ENCODE peak calls at places on chromosomes 6 and 20, in six cellular contexts. One of them, this sample, is unnamed.

GRCh38 chr20:44959082-44959895 is 908 bp downstream of the TOMM34 start:
- DNase-seq in GM10248: peak; percentile 38
- DNase-seq in WERI-Rb-1: peak; percentile 22
- DNase-seq in left ventricle myocardium inferior: no peak
- DNase-seq in spleen: no peak
- DNase-seq in GM20000: peak; percentile 59
- DNase-seq in this sample: peak; percentile 85

GRCh38 chr20:46237221-46237620 is 71.1 kb downstream of the CDH22 start:
- DNase-seq in WERI-Rb-1: peak; percentile 73
- DNase-seq in spleen: no peak
- DNase-seq in left ventricle myocardium inferior: no peak
- DNase-seq in GM10248: no peak
- DNase-seq in GM20000: no peak
- DNase-seq in this sample: no peak

GRCh38 chr20:51333446-51333845 is 209.1 kb downstream of the NFATC2 start:
- DNase-seq in left ventricle myocardium inferior: no peak
- DNase-seq in WERI-Rb-1: no peak
- DNase-seq in GM10248: no peak
- DNase-seq in spleen: no peak
- DNase-seq in GM20000: no peak
- DNase-seq in this sample: no peak

GRCh38 chr6:37287519-37288157 is 29.7 kb upstream of the TMEM217 start:
- DNase-seq in GM20000: no peak
- DNase-seq in spleen: no peak
- DNase-seq in GM10248: no peak
- DNase-seq in WERI-Rb-1: no peak
- DNase-seq in left ventricle myocardium inferior: no peak
- DNase-seq in this sample: no peak

GRCh38 chr6:47595785-47596184 is 102.6 kb upstream of the ADGRF4 start:
- DNase-seq in spleen: no peak
- DNase-seq in left ventricle myocardium inferior: no peak
- DNase-seq in WERI-Rb-1: no peak
- DNase-seq in GM20000: no peak
- DNase-seq in GM10248: no peak
- DNase-seq in this sample: no peak

GRCh38 chr20:41694796-41695195 is 76.6 kb upstream of the CHD6 start:
- DNase-seq in WERI-Rb-1: no peak
- DNase-seq in GM10248: no peak
- DNase-seq in GM20000: no peak
- DNase-seq in spleen: no peak
- DNase-seq in left ventricle myocardium inferior: no peak
- DNase-seq in this sample: no peak

GRCh38 chr20:59149678-59150504 is 13.7 kb upstream of the ZNF831 start:
- DNase-seq in GM20000: no peak
- DNase-seq in left ventricle myocardium inferior: peak; percentile 25
- DNase-seq in spleen: peak; percentile 86
- DNase-seq in GM10248: peak; percentile 39
- DNase-seq in WERI-Rb-1: no peak
- DNase-seq in this sample: no peak

GRCh38 chr6:34239240-34239825 is 2.7 kb downstream of the HMGA1 start:
- DNase-seq in WERI-Rb-1: peak; percentile 80
- DNase-seq in spleen: peak; percentile 25
- DNase-seq in left ventricle myocardium inferior: no peak
- DNase-seq in GM20000: peak; percentile 6
- DNase-seq in GM10248: no peak
- DNase-seq in this sample: peak; percentile 32

GRCh38 chr6:35048031-35048613 is 93.0 kb downstream of the TCP11 start:
- DNase-seq in spleen: no peak
- DNase-seq in left ventricle myocardium inferior: no peak
- DNase-seq in WERI-Rb-1: peak; percentile 85
- DNase-seq in GM20000: no peak
- DNase-seq in GM10248: no peak
- DNase-seq in this sample: no peak

GRCh38 chr6:43942011-43942442 is 172.0 kb downstream of the VEGFA start:
- DNase-seq in spleen: peak; percentile 43
- DNase-seq in WERI-Rb-1: peak; percentile 54
- DNase-seq in GM20000: no peak
- DNase-seq in left ventricle myocardium inferior: no peak
- DNase-seq in GM10248: no peak
- DNase-seq in this sample: no peak

GRCh38 chr20:4962257-4962855 is 39.0 kb downstream of the SLC23A2 start:
- DNase-seq in GM20000: no peak
- DNase-seq in left ventricle myocardium inferior: no peak
- DNase-seq in GM10248: no peak
- DNase-seq in spleen: peak; percentile 78
- DNase-seq in WERI-Rb-1: no peak
- DNase-seq in this sample: no peak

GRCh38 chr6:160010067-160010466 is 41.2 kb downstream of the IGF2R start:
- DNase-seq in GM10248: no peak
- DNase-seq in spleen: no peak
- DNase-seq in WERI-Rb-1: no peak
- DNase-seq in left ventricle myocardium inferior: peak; percentile 53
- DNase-seq in GM20000: no peak
- DNase-seq in this sample: peak; percentile 97

GRCh38 chr6:158569036-158569435 is 9.1 kb downstream of the TMEM181 start:
- DNase-seq in GM20000: no peak
- DNase-seq in WERI-Rb-1: no peak
- DNase-seq in left ventricle myocardium inferior: no peak
- DNase-seq in GM10248: no peak
- DNase-seq in spleen: no peak
- DNase-seq in this sample: no peak

GRCh38 chr6:7185561-7185960 is 77.8 kb downstream of the RREB1 start:
- DNase-seq in WERI-Rb-1: no peak
- DNase-seq in GM20000: no peak
- DNase-seq in left ventricle myocardium inferior: no peak
- DNase-seq in spleen: no peak
- DNase-seq in GM10248: no peak
- DNase-seq in this sample: no peak

GRCh38 chr6:161305860-161306259 is 32.0 kb upstream of the AGPAT4 start:
- DNase-seq in left ventricle myocardium inferior: no peak
- DNase-seq in GM10248: no peak
- DNase-seq in GM20000: no peak
- DNase-seq in spleen: no peak
- DNase-seq in WERI-Rb-1: no peak
- DNase-seq in this sample: no peak

GRCh38 chr6:43089874-43090556 is 13.9 kb downstream of the PTK7 start:
- DNase-seq in spleen: peak; percentile 40
- DNase-seq in left ventricle myocardium inferior: no peak
- DNase-seq in GM20000: no peak
- DNase-seq in GM10248: no peak
- DNase-seq in WERI-Rb-1: no peak
- DNase-seq in this sample: peak; percentile 68

GRCh38 chr6:91477688-91478087 is 890.8 kb upstream of the MAP3K7 start:
- DNase-seq in GM10248: no peak
- DNase-seq in GM20000: no peak
- DNase-seq in spleen: no peak
- DNase-seq in WERI-Rb-1: no peak
- DNase-seq in left ventricle myocardium inferior: no peak
- DNase-seq in this sample: no peak

GRCh38 chr20:49482173-49482572 is 295 bp downstream of the KCNB1 start:
- DNase-seq in GM10248: no peak
- DNase-seq in GM20000: no peak
- DNase-seq in spleen: no peak
- DNase-seq in left ventricle myocardium inferior: no peak
- DNase-seq in WERI-Rb-1: no peak
- DNase-seq in this sample: no peak

GRCh38 chr6:108651781-108652227 is 91.1 kb downstream of the FOXO3 start:
- DNase-seq in spleen: no peak
- DNase-seq in WERI-Rb-1: no peak
- DNase-seq in GM10248: no peak
- DNase-seq in GM20000: no peak
- DNase-seq in left ventricle myocardium inferior: peak; percentile 36
- DNase-seq in this sample: peak; percentile 76

GRCh38 chr6:143034689-143035334 is 25.9 kb upstream of the AIG1 start:
- DNase-seq in WERI-Rb-1: no peak
- DNase-seq in GM20000: no peak
- DNase-seq in spleen: no peak
- DNase-seq in GM10248: no peak
- DNase-seq in left ventricle myocardium inferior: no peak
- DNase-seq in this sample: no peak

GRCh38 chr6:143039548-143039947 is 21.1 kb upstream of the AIG1 start:
- DNase-seq in spleen: no peak
- DNase-seq in GM10248: peak; percentile 29
- DNase-seq in GM20000: peak; percentile 27
- DNase-seq in left ventricle myocardium inferior: no peak
- DNase-seq in WERI-Rb-1: no peak
- DNase-seq in this sample: no peak

GRCh38 chr6:143040018-143040417 is 20.7 kb upstream of the AIG1 start:
- DNase-seq in GM20000: no peak
- DNase-seq in spleen: no peak
- DNase-seq in GM10248: no peak
- DNase-seq in left ventricle myocardium inferior: no peak
- DNase-seq in WERI-Rb-1: no peak
- DNase-seq in this sample: no peak

GRCh38 chr6:143037470-143037869 is 23.2 kb upstream of the AIG1 start:
- DNase-seq in GM10248: no peak
- DNase-seq in WERI-Rb-1: no peak
- DNase-seq in left ventricle myocardium inferior: no peak
- DNase-seq in spleen: no peak
- DNase-seq in GM20000: no peak
- DNase-seq in this sample: no peak

GRCh38 chr6:143038845-143039244 is 21.8 kb upstream of the AIG1 start:
- DNase-seq in left ventricle myocardium inferior: no peak
- DNase-seq in GM20000: no peak
- DNase-seq in spleen: no peak
- DNase-seq in WERI-Rb-1: no peak
- DNase-seq in GM10248: no peak
- DNase-seq in this sample: no peak
- TF ChIP-seq CTCF in left ventricle myocardium inferior: no peak
- TF ChIP-seq CTCF in GM20000: no peak
- TF ChIP-seq CTCF in spleen: no peak
- TF ChIP-seq CTCF in WERI-Rb-1: peak; percentile 5
- TF ChIP-seq CTCF in GM10248: no peak
- TF ChIP-seq CTCF in this sample: no peak

GRCh38 chr6:142885182-142885867 is 59.7 kb downstream of the HIVEP2 start:
- DNase-seq in spleen: no peak
- DNase-seq in WERI-Rb-1: no peak
- DNase-seq in GM20000: peak; percentile 41
- DNase-seq in left ventricle myocardium inferior: no peak
- DNase-seq in GM10248: peak; percentile 35
- DNase-seq in this sample: peak; percentile 91
- TF ChIP-seq CTCF in spleen: no peak
- TF ChIP-seq CTCF in WERI-Rb-1: no peak
- TF ChIP-seq CTCF in GM20000: no peak
- TF ChIP-seq CTCF in left ventricle myocardium inferior: no peak
- TF ChIP-seq CTCF in GM10248: no peak
- TF ChIP-seq CTCF in this sample: no peak

DNA sequence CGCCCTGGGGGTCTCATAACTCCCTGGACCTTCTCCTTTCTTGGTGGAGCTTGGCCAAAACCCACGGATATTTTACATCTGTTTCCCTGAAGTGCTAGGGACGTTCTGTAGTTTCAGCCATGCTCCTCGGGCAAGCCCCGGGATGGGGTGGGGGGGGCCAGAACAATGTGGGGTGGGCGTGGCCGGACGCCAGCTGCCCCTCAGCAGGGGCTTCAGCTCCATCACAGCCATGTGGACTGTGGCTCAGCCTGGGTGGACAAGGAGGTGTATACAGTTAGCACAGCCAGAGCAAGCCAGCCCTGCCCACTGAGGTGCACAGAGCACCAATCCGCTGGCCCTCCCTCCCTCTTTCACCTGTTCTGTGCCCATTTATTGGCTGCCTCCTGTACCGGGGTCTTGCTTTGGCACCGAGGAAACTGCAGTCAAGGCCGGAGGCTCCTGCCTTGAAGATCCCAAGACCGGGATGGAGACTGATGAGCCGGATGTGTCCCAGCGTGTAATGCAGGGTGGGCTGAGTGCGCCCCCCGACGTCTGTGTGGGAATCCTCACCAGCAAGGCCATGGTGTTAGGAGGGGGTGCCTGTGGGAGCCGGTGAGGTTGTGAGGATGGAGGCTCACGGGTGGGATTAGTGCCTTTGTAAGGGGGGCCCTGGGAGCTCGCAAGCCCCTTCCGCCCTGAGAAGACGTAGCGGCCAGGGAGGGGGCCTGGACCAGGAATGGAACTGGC is 28.0 kb downstream of the FRMD1 start:
- DNase-seq in GM10248: no peak
- DNase-seq in GM20000: no peak
- DNase-seq in left ventricle myocardium inferior: no peak
- DNase-seq in WERI-Rb-1: no peak
- DNase-seq in spleen: no peak
- DNase-seq in this sample: no peak
- TF ChIP-seq CTCF in GM10248: no peak
- TF ChIP-seq CTCF in GM20000: no peak
- TF ChIP-seq CTCF in left ventricle myocardium inferior: peak; percentile 23
- TF ChIP-seq CTCF in WERI-Rb-1: peak; percentile 22
- TF ChIP-seq CTCF in spleen: no peak
- TF ChIP-seq CTCF in this sample: peak; percentile 18

GRCh38 chr6:105628156-105628860 is 225.4 kb upstream of the PREP start:
- DNase-seq in spleen: no peak
- DNase-seq in left ventricle myocardium inferior: no peak
- DNase-seq in WERI-Rb-1: no peak
- DNase-seq in GM10248: no peak
- DNase-seq in GM20000: no peak
- DNase-seq in this sample: no peak

GRCh38 chr6:105624055-105624454 is 221.2 kb upstream of the PREP start:
- DNase-seq in GM20000: no peak
- DNase-seq in WERI-Rb-1: no peak
- DNase-seq in left ventricle myocardium inferior: no peak
- DNase-seq in spleen: no peak
- DNase-seq in GM10248: no peak
- DNase-seq in this sample: no peak

GRCh38 chr6:105620878-105621277 is 218.0 kb upstream of the PREP start:
- DNase-seq in GM10248: no peak
- DNase-seq in GM20000: no peak
- DNase-seq in WERI-Rb-1: no peak
- DNase-seq in left ventricle myocardium inferior: no peak
- DNase-seq in spleen: no peak
- DNase-seq in this sample: no peak

GRCh38 chr6:105621564-105622175 is 218.8 kb upstream of the PREP start:
- DNase-seq in GM10248: no peak
- DNase-seq in WERI-Rb-1: no peak
- DNase-seq in spleen: no peak
- DNase-seq in GM20000: no peak
- DNase-seq in left ventricle myocardium inferior: no peak
- DNase-seq in this sample: no peak

DNA sequence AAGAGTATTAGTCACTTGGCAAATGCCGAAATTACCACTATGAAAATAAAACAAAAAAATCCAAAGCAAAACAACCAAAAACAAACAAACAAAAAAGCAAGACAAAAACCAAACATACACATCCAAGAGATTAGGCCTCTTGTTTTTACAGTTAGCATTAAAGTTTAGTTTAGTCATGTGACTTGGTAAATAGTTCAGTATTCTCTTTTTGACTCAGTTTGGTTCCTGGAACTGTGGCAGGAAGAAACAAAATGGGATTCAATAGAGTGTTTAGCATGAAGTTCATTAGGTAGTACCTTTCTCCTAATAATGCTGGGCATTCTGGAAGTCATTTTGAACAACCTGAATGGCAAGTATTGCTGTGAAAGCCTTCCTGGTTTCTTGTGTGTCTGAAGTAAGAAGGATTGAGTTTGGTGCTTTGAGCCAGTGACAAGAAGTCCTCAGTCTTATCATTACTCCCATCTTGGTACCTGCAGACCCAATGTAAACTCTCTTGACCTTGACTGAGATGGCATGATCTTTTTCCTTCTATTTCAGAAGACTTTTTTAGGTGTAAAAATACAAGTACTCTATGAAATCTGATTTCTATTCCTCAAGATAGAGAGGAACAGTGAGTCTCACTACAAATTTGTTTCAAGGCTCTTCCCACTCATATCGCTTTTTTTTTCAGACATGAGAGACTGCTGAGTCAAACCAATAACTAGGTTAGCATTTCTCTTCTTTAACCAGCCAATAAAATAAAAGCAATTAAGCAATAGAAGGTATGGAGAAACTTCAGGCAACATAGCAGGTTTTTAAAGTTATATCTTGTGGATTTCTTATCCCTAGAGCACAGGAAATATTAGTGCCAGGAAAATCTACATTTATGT is 223.6 kb upstream of the PREP start:
- DNase-seq in spleen: no peak
- DNase-seq in GM20000: no peak
- DNase-seq in GM10248: no peak
- DNase-seq in WERI-Rb-1: no peak
- DNase-seq in left ventricle myocardium inferior: no peak
- DNase-seq in this sample: no peak
- TF ChIP-seq CTCF in spleen: no peak
- TF ChIP-seq CTCF in GM20000: no peak
- TF ChIP-seq CTCF in GM10248: no peak
- TF ChIP-seq CTCF in WERI-Rb-1: no peak
- TF ChIP-seq CTCF in left ventricle myocardium inferior: no peak
- TF ChIP-seq CTCF in this sample: no peak

This sample was measured in foreskin fibroblast.